ENCODE peak calls at places on chromosomes 7 and 10, in six cellular contexts. M is right lobe of liver, I is thyroid gland, F is HCT116, Q is esophagus squamous epithelium, L is testis. S is an unnamed sample. For H3K4me1, the result is how much of the 10 kb centered on the place peaks cover.

GRCh38 chr7:88787777-88788176 is 7.8 kb downstream of the TEX47 start:
- DNase-seq in I (no peak), Q (no peak), L (no peak), M (no peak), F (no peak), S (no peak)

GRCh38 chr10:114869500-114869899 is 47.9 kb downstream of the FHIP2A start:
- DNase-seq in M (no peak), L (no peak), F (no peak), I (no peak), Q (no peak), S (no peak)

GRCh38 chr7:151844080-151844827 is 32.7 kb downstream of the PRKAG2 start:
- DNase-seq in L (no peak), M (no peak), Q (no peak), F (no peak), I (no peak), S (no peak)

GRCh38 chr7:88095-88926 is 104.1 kb upstream of the FAM20C start:
- DNase-seq in I (no peak), F (no peak), Q (no peak), L (no peak), M (no peak), S (no peak)

GRCh38 chr10:43822509-43823236 is 174.0 kb upstream of the ZNF32 start:
- DNase-seq in L (no peak), M (no peak), I (no peak), Q (no peak), F (no peak), S (no peak)

GRCh38 chr7:73701357-73701995 is 18.0 kb downstream of the STX1A start:
- DNase-seq in F (peak), M (peak), Q (no peak), L (peak), I (peak), S (no peak)

GRCh38 chr7:88041583-88041982 is 107.5 kb downstream of the ADAM22 start:
- DNase-seq in F (no peak), I (no peak), Q (no peak), M (no peak), L (no peak), S (no peak)

GRCh38 chr7:31890198-31890597 is 180.0 kb downstream of the PDE1C start:
- DNase-seq in L (peak), M (no peak), I (no peak), Q (no peak), F (no peak), S (no peak)

GRCh38 chr7:14688208-14688607 is 214.3 kb downstream of the DGKB start:
- DNase-seq in L (no peak), F (no peak), I (no peak), Q (no peak), M (no peak), S (no peak)

GRCh38 chr7:28075674-28076358 is 104.8 kb downstream of the JAZF1 start:
- DNase-seq in F (no peak), M (no peak), Q (no peak), L (no peak), I (no peak), S (no peak)

GRCh38 chr10:113273877-113274829 is 278.7 kb upstream of the HABP2 start:
- DNase-seq in Q (no peak), M (no peak), F (no peak), I (no peak), L (no peak), S (no peak)

GRCh38 chr7:27115161-27116018 is 12.9 kb upstream of the HOXA2 start:
- DNase-seq in Q (no peak), M (no peak), I (no peak), F (peak), L (no peak), S (no peak)

GRCh38 chr10:119293368-119293767 is 86.0 kb downstream of the GRK5 start:
- DNase-seq in L (no peak), F (no peak), I (no peak), Q (no peak), M (no peak), S (no peak)

GRCh38 chr10:42112331-42113157 is 525.8 kb downstream of the ZNF33B start:
- DNase-seq in Q (no peak), M (no peak), I (no peak), F (no peak), L (no peak), S (no peak)

GRCh38 chr10:100736144-100736808 is 9.1 kb upstream of the PAX2 start:
- DNase-seq in I (no peak), M (no peak), Q (no peak), L (no peak), F (no peak), S (no peak)

GRCh38 chr7:35355911-35356310 is 102.0 kb upstream of the TBX20 start:
- DNase-seq in M (no peak), I (no peak), L (no peak), Q (no peak), F (no peak), S (no peak)

GRCh38 chr7:127733976-127734375 is 82.0 kb downstream of the SND1 start:
- DNase-seq in Q (no peak), M (no peak), I (no peak), L (no peak), F (no peak), S (no peak)

GRCh38 chr10:124913167-124913566 is 28.8 kb upstream of the ZRANB1 start:
- DNase-seq in Q (no peak), I (no peak), F (no peak), L (no peak), M (no peak), S (no peak)

GRCh38 chr10:23412223-23412622 is 26.7 kb upstream of the OTUD1 start:
- DNase-seq in L (no peak), I (no peak), Q (no peak), F (no peak), M (no peak), S (no peak)

GRCh38 chr10:21825345-21825744 is 178.2 kb downstream of the DNAJC1 start:
- DNase-seq in F (no peak), M (no peak), L (no peak), I (no peak), Q (no peak), S (no peak)

GRCh38 chr10:32446701-32447406 is 914 bp downstream of the CCDC7 start:
- DNase-seq in I (peak), L (peak), Q (no peak), M (no peak), F (peak), S (no peak)

GRCh38 chr7:156964971-156965370 is 15.5 kb downstream of the NOM1 start:
- DNase-seq in M (no peak), I (no peak), Q (no peak), F (no peak), L (no peak), S (no peak)

GRCh38 chr10:99431190-99431549 is 746 bp upstream of the GOT1 start:
- DNase-seq in I (peak), F (peak), Q (no peak), M (peak), L (peak), S (peak)

DNA sequence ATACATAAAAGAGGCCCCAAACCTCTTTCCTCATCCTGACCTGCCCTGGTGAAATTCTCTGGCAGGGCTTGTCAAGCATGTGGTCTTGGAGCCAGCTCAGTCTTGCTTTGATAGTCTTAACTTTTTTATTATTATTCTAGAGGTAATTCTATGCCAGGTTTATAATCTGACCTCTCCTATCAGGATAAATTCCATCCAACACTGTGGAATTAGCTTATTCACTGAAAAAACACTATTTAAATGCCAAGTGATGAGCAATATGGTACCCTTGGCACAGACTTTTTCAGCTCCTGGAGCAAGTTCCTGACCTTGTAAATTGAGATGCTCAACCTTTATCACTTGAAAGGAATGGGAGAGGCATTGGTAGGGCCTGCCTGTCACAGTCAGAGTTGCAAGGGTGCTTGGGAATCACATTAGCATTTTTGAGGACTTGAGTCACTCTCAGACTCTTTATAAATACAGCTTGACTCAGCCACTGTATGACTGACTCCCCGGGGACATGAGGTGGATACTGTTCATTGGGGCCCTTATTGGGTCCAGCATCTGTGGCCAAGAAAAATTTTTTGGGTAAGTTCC is at the start of gene CPA4:
- DNase-seq in F (peak), L (no peak), M (no peak), Q (no peak), I (no peak), S (peak)
- TF ChIP-seq POLR2A in F (no peak), L (no peak), M (no peak), Q (no peak), I (no peak), S (no peak)

GRCh38 chr10:132393695-132394181 is 3.3 kb upstream of the PWWP2B start:
- DNase-seq in F (no peak), I (no peak), Q (no peak), M (no peak), L (no peak), S (no peak)

GRCh38 chr10:132396495-132397035 is 435 bp upstream of the PWWP2B start:
- DNase-seq in L (no peak), M (peak), Q (no peak), I (peak), F (no peak), S (no peak)

GRCh38 chr10:132395704-132396494 is 1.1 kb upstream of the PWWP2B start:
- DNase-seq in Q (no peak), M (peak), F (no peak), I (peak), L (peak), S (peak)

GRCh38 chr10:132394201-132394811 is 2.7 kb upstream of the PWWP2B start:
- DNase-seq in L (no peak), F (no peak), M (no peak), Q (no peak), I (peak), S (no peak)

GRCh38 chr10:132394936-132395703 is 1.9 kb upstream of the PWWP2B start:
- DNase-seq in Q (no peak), I (peak), F (no peak), M (peak), L (no peak), S (no peak)
- H3K4me1 ChIP-seq in Q (under half), I (under half), F (under half), M (under half), L (under half), S (under half)

GRCh38 chr10:95518455-95519131 is 42.6 kb downstream of the SORBS1 start:
- DNase-seq in I (no peak), M (no peak), F (no peak), Q (no peak), L (peak), S (no peak)
- H3K4me3 ChIP-seq in I (no peak), M (no peak), F (no peak), Q (no peak), L (no peak), S (no peak)

GRCh38 chr7:97006146-97006950 is 995 bp downstream of the DLX6 start:
- DNase-seq in F (no peak), Q (no peak), I (peak), M (no peak), L (peak), S (no peak)
- TF ChIP-seq POLR2A in F (no peak), Q (no peak), I (no peak), M (no peak), L (no peak), S (no peak)

DNA sequence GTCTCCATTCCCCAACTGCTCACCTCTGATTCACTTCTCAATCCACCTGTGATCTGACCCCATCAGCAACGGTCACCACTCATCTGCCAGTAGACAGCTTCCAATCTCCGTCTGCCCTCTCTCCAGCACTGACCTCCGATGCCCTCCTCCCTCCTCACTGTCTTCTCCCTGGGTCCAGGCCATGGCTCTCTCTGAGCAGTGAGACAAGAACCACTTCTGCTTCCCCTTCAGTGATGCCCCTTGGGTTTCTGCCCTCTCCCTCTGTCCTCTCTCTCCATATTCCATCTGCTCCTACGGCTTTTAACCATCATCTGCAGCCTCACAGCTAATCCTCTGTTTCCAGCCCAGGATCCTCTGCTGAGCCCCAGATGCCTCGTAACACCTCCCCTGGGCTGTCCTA is 55.5 kb upstream of the OPALIN start:
- DNase-seq in L (no peak), F (no peak), Q (no peak), M (no peak), I (no peak), S (no peak)
- H3K4me1 ChIP-seq in L (under half), F (under half), Q (under half), M (under half), I (under half), S (under half)

GRCh38 chr10:92571649-92572048 is 2.2 kb downstream of the IDE start:
- DNase-seq in Q (no peak), I (no peak), L (no peak), F (no peak), M (no peak), S (no peak)
- H3K4me3 ChIP-seq in Q (no peak), I (no peak), L (no peak), F (no peak), M (no peak), S (peak)

GRCh38 chr7:44065431-44066110 is at the start of gene PGAM2:
- DNase-seq in F (no peak), I (peak), M (no peak), Q (no peak), L (no peak), S (peak)
- TF ChIP-seq POLR2A in F (no peak), I (no peak), M (no peak), Q (no peak), L (no peak), S (peak)

GRCh38 chr7:96931891-96932290 is 73.5 kb upstream of the DLX6 start:
- DNase-seq in I (no peak), M (no peak), Q (no peak), L (no peak), F (no peak), S (no peak)

GRCh38 chr7:96933067-96933645 is 72.2 kb upstream of the DLX6 start:
- DNase-seq in L (no peak), M (no peak), I (no peak), Q (no peak), F (no peak), S (no peak)

GRCh38 chr7:96927131-96927530 is 78.2 kb upstream of the DLX6 start:
- DNase-seq in L (no peak), M (no peak), Q (no peak), F (no peak), I (no peak), S (no peak)

GRCh38 chr7:96928965-96929364 is 76.4 kb upstream of the DLX6 start:
- DNase-seq in I (no peak), F (no peak), M (no peak), Q (no peak), L (no peak), S (no peak)
- H3K4me1 ChIP-seq in I (under half), F (under half), M (under half), Q (under half), L (under half), S (under half)

GRCh38 chr10:96266118-96266770 is 5.1 kb downstream of the BLNK start:
- DNase-seq in M (no peak), I (peak), F (no peak), Q (no peak), L (no peak), S (no peak)
- H3K4me3 ChIP-seq in M (peak), I (no peak), F (no peak), Q (no peak), L (no peak), S (no peak)

GRCh38 chr7:76392531-76393115 is 16.9 kb downstream of the SSC4D start:
- DNase-seq in L (no peak), M (no peak), F (no peak), I (no peak), Q (no peak), S (no peak)

GRCh38 chr7:76390092-76390491 is 19.4 kb downstream of the SSC4D start:
- DNase-seq in Q (no peak), L (no peak), M (no peak), I (no peak), F (no peak), S (no peak)

GRCh38 chr7:76396039-76396732 is 13.3 kb downstream of the SSC4D start:
- DNase-seq in F (no peak), Q (no peak), M (no peak), I (no peak), L (no peak), S (no peak)

GRCh38 chr7:76394962-76395361 is 14.5 kb downstream of the SSC4D start:
- DNase-seq in F (no peak), I (no peak), M (no peak), L (no peak), Q (no peak), S (no peak)

DNA sequence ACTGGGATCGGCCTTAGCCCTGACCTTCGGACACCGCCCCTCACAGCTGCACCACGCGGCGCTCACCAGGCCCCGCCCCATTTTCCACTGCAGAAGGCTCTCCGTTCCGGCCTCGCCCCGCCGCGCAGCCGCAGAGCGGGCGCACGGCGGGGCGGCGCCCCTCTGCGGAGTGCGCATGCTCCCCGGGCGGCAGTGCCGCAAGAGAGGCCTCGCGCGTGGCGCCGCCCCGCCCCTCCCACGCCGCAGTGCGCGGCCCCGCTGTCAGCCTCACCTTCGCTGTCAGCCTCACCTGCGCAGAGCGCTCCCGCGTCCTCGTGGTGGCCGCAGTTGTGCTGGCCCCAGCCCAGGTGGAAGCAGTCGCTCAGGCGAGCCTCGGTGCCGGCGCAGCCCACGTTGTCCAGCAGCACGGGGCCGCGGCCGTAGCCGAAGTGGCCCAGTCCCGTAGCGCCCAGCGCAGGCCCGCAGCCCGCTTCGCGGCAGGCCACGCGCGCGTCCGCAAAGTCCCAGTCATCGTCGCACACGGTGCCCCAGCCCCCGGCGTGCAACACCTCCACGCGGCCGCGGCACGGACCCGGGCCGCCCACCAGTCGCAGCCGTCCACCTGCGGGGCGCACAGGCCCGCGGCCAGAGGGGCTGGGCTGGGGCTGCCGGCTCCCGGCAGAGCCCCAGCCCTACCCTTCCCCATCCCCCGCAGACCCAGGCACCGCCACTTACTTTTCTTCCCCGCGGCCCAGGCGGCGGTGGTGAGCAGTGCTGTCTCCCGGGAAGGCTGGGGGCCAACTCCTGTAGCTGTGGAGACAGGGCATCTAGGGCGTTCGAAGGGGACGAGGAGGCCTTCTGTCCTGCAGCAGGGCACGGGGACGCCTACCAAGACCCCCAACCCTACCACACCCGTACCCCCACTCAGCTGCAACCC is 16.1 kb downstream of the SSC4D start:
- DNase-seq in L (peak), F (peak), M (peak), I (peak), Q (peak), S (peak)
- TF ChIP-seq POLR2A in L (peak), F (peak), M (peak), I (peak), Q (peak), S (peak)